ENCODE peak calls at places on chromosomes 6 and 20, in six cellular contexts. One of them, this sample, is unnamed.

GRCh38 chr6:141388666-141389065 is 744.1 kb upstream of the GJE1 start:
- DNase-seq in uterus: no peak
- DNase-seq in OCI-LY7: no peak
- DNase-seq in CD8-positive, alpha-beta memory T cell: no peak
- DNase-seq in mesendoderm: peak; percentile 14
- DNase-seq in endodermal cell: peak; percentile 50
- DNase-seq in this sample: no peak

GRCh38 chr6:36244641-36245280 is 25.1 kb upstream of the PNPLA1 start:
- DNase-seq in uterus: no peak
- DNase-seq in OCI-LY7: no peak
- DNase-seq in CD8-positive, alpha-beta memory T cell: no peak
- DNase-seq in mesendoderm: peak; percentile 98
- DNase-seq in endodermal cell: peak; percentile 87
- DNase-seq in this sample: no peak

GRCh38 chr20:9520096-9520495 is 5.7 kb downstream of the LAMP5 start:
- DNase-seq in uterus: no peak
- DNase-seq in OCI-LY7: no peak
- DNase-seq in CD8-positive, alpha-beta memory T cell: no peak
- DNase-seq in mesendoderm: no peak
- DNase-seq in endodermal cell: no peak
- DNase-seq in this sample: no peak

GRCh38 chr6:147468634-147469033 is 39.9 kb upstream of the SAMD5 start:
- DNase-seq in uterus: no peak
- DNase-seq in OCI-LY7: no peak
- DNase-seq in CD8-positive, alpha-beta memory T cell: no peak
- DNase-seq in mesendoderm: peak; percentile 60
- DNase-seq in endodermal cell: peak; percentile 64
- DNase-seq in this sample: no peak

GRCh38 chr6:77361018-77361417 is 102.3 kb downstream of the HTR1B start:
- DNase-seq in uterus: no peak
- DNase-seq in OCI-LY7: no peak
- DNase-seq in CD8-positive, alpha-beta memory T cell: no peak
- DNase-seq in mesendoderm: no peak
- DNase-seq in endodermal cell: no peak
- DNase-seq in this sample: no peak

GRCh38 chr6:158769696-158770446 is 49.3 kb downstream of the EZR start:
- DNase-seq in uterus: no peak
- DNase-seq in OCI-LY7: no peak
- DNase-seq in CD8-positive, alpha-beta memory T cell: no peak
- DNase-seq in mesendoderm: peak; percentile 55
- DNase-seq in endodermal cell: no peak
- DNase-seq in this sample: no peak

GRCh38 chr6:166572370-166573261 is 13.9 kb downstream of the RAMACL start:
- DNase-seq in uterus: no peak
- DNase-seq in OCI-LY7: no peak
- DNase-seq in CD8-positive, alpha-beta memory T cell: no peak
- DNase-seq in mesendoderm: peak; percentile 72
- DNase-seq in endodermal cell: peak; percentile 83
- DNase-seq in this sample: no peak

GRCh38 chr6:24630861-24631505 is 15.0 kb downstream of the KIAA0319 start:
- DNase-seq in uterus: no peak
- DNase-seq in OCI-LY7: no peak
- DNase-seq in CD8-positive, alpha-beta memory T cell: no peak
- DNase-seq in mesendoderm: peak; percentile 85
- DNase-seq in endodermal cell: peak; percentile 68
- DNase-seq in this sample: no peak

GRCh38 chr20:12058201-12058600 is 140.5 kb downstream of the BTBD3 start:
- DNase-seq in uterus: no peak
- DNase-seq in OCI-LY7: no peak
- DNase-seq in CD8-positive, alpha-beta memory T cell: no peak
- DNase-seq in mesendoderm: no peak
- DNase-seq in endodermal cell: no peak
- DNase-seq in this sample: no peak

GRCh38 chr6:132484680-132485018 is 28.3 kb downstream of the STX7 start:
- DNase-seq in uterus: no peak
- DNase-seq in OCI-LY7: peak; percentile 24
- DNase-seq in CD8-positive, alpha-beta memory T cell: no peak
- DNase-seq in mesendoderm: no peak
- DNase-seq in endodermal cell: no peak
- DNase-seq in this sample: no peak

GRCh38 chr6:113994934-113995342 is 24.0 kb upstream of the HDAC2 start:
- DNase-seq in uterus: no peak
- DNase-seq in OCI-LY7: peak; percentile 40
- DNase-seq in CD8-positive, alpha-beta memory T cell: no peak
- DNase-seq in mesendoderm: peak; percentile 96
- DNase-seq in endodermal cell: peak; percentile 78
- DNase-seq in this sample: no peak

GRCh38 chr20:3239026-3239866 is at the start of gene SLC4A11:
- DNase-seq in uterus: no peak
- DNase-seq in OCI-LY7: peak; percentile 68
- DNase-seq in CD8-positive, alpha-beta memory T cell: peak; percentile 23
- DNase-seq in mesendoderm: peak; percentile 69
- DNase-seq in endodermal cell: peak; percentile 90
- DNase-seq in this sample: no peak

GRCh38 chr6:139156571-139156970 is 21.7 kb downstream of the HECA start:
- DNase-seq in uterus: no peak
- DNase-seq in OCI-LY7: no peak
- DNase-seq in CD8-positive, alpha-beta memory T cell: no peak
- DNase-seq in mesendoderm: no peak
- DNase-seq in endodermal cell: no peak
- DNase-seq in this sample: no peak

GRCh38 chr6:107823047-107823557 is 1.0 kb downstream of the SCML4 start:
- DNase-seq in uterus: no peak
- DNase-seq in OCI-LY7: peak; percentile 15
- DNase-seq in CD8-positive, alpha-beta memory T cell: peak; percentile 28
- DNase-seq in mesendoderm: no peak
- DNase-seq in endodermal cell: no peak
- DNase-seq in this sample: no peak

GRCh38 chr6:5457983-5458683 is 196.8 kb downstream of the FARS2 start:
- DNase-seq in uterus: no peak
- DNase-seq in OCI-LY7: no peak
- DNase-seq in CD8-positive, alpha-beta memory T cell: no peak
- DNase-seq in mesendoderm: no peak
- DNase-seq in endodermal cell: no peak
- DNase-seq in this sample: no peak

GRCh38 chr6:53735896-53736295 is 58.9 kb upstream of the LRRC1 start:
- DNase-seq in uterus: no peak
- DNase-seq in OCI-LY7: no peak
- DNase-seq in CD8-positive, alpha-beta memory T cell: peak; percentile 13
- DNase-seq in mesendoderm: no peak
- DNase-seq in endodermal cell: no peak
- DNase-seq in this sample: no peak

GRCh38 chr20:2771631-2772080 is 28.8 kb downstream of the CPXM1 start:
- DNase-seq in uterus: no peak
- DNase-seq in OCI-LY7: no peak
- DNase-seq in CD8-positive, alpha-beta memory T cell: no peak
- DNase-seq in mesendoderm: peak; percentile 42
- DNase-seq in endodermal cell: peak; percentile 69
- DNase-seq in this sample: no peak

GRCh38 chr20:18416478-18416877 is 50.4 kb downstream of the DZANK1 start:
- DNase-seq in uterus: no peak
- DNase-seq in OCI-LY7: no peak
- DNase-seq in CD8-positive, alpha-beta memory T cell: no peak
- DNase-seq in mesendoderm: no peak
- DNase-seq in endodermal cell: no peak
- DNase-seq in this sample: no peak

GRCh38 chr6:150894935-150895686 is 29.6 kb downstream of the MTHFD1L start:
- DNase-seq in uterus: no peak
- DNase-seq in OCI-LY7: no peak
- DNase-seq in CD8-positive, alpha-beta memory T cell: no peak
- DNase-seq in mesendoderm: no peak
- DNase-seq in endodermal cell: no peak
- DNase-seq in this sample: no peak

GRCh38 chr6:150899231-150899630 is 33.7 kb downstream of the MTHFD1L start:
- DNase-seq in uterus: no peak
- DNase-seq in OCI-LY7: no peak
- DNase-seq in CD8-positive, alpha-beta memory T cell: no peak
- DNase-seq in mesendoderm: peak; percentile 36
- DNase-seq in endodermal cell: no peak
- DNase-seq in this sample: no peak

GRCh38 chr6:150895898-150896632 is 30.6 kb downstream of the MTHFD1L start:
- DNase-seq in uterus: no peak
- DNase-seq in OCI-LY7: no peak
- DNase-seq in CD8-positive, alpha-beta memory T cell: no peak
- DNase-seq in mesendoderm: no peak
- DNase-seq in endodermal cell: no peak
- DNase-seq in this sample: no peak

GRCh38 chr6:150898390-150899170 is 33.1 kb downstream of the MTHFD1L start:
- DNase-seq in uterus: no peak
- DNase-seq in OCI-LY7: no peak
- DNase-seq in CD8-positive, alpha-beta memory T cell: no peak
- DNase-seq in mesendoderm: peak; percentile 34
- DNase-seq in endodermal cell: no peak
- DNase-seq in this sample: no peak

DNA sequence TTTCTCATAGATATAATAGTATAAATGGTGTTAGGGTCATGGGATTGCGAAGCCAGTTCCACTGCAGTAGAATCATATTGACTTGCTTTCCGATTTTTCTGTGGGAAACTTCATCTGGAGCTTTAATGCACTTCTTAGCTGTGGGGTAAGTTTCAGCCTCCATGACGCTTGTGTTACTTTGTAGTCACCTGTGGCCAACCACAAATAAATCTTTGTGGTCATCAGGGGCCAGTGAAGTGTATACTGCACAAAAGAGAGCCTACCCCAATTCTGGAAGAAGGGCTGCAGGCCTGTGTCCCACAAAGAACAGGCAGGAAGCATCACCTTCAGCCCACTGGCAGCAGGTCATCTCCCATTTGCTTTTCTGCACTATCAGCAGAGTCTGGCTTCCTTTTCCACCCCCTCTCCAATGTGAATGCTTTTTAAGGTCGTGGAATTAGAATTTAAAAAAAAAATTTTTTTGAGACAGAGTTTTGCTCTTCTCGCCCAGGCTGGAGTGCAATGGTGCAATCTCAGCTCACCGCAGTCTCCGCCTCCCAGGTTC is 32.0 kb downstream of the MTHFD1L start:
- DNase-seq in uterus: no peak
- DNase-seq in OCI-LY7: no peak
- DNase-seq in CD8-positive, alpha-beta memory T cell: no peak
- DNase-seq in mesendoderm: no peak
- DNase-seq in endodermal cell: no peak
- DNase-seq in this sample: no peak
- H3K36me3 ChIP-seq in uterus: no peaks in the 10 kb centered on the region
- H3K36me3 ChIP-seq in OCI-LY7: peaks cover 85% of the 10 kb centered on the region
- H3K36me3 ChIP-seq in CD8-positive, alpha-beta memory T cell: no peaks in the 10 kb centered on the region
- H3K36me3 ChIP-seq in mesendoderm: peaks cover 8% of the 10 kb centered on the region
- H3K36me3 ChIP-seq in endodermal cell: peaks cover 60% of the 10 kb centered on the region
- H3K36me3 ChIP-seq in this sample: no peaks in the 10 kb centered on the region

DNA sequence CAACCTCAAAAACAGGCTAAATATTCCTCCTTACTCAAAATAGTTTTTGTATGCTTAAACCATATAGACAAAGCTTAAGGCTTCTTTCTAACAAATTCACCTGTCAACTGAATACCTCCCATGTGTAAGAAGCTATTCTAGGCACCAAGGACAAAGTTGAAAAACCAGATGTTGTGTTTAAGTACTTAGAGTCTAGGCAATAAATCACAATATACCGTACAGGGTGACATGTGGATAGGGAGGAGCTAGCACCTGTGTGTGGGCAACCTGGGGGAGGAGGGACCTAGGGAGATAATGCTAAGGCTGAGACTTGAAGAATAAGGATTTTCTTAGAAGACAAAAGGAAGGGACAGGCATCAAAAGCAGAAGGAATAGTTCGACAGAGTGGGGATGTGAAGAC is 123.5 kb downstream of the LMBRD1 start:
- DNase-seq in uterus: no peak
- DNase-seq in OCI-LY7: no peak
- DNase-seq in CD8-positive, alpha-beta memory T cell: no peak
- DNase-seq in mesendoderm: no peak
- DNase-seq in endodermal cell: no peak
- DNase-seq in this sample: no peak
- H3K36me3 ChIP-seq in uterus: no peaks in the 10 kb centered on the region
- H3K36me3 ChIP-seq in OCI-LY7: peaks cover 25% of the 10 kb centered on the region
- H3K36me3 ChIP-seq in CD8-positive, alpha-beta memory T cell: peaks cover 14% of the 10 kb centered on the region
- H3K36me3 ChIP-seq in mesendoderm: no peaks in the 10 kb centered on the region
- H3K36me3 ChIP-seq in endodermal cell: peaks cover 41% of the 10 kb centered on the region
- H3K36me3 ChIP-seq in this sample: peaks cover 24% of the 10 kb centered on the region

GRCh38 chr6:20487669-20488375 is 46.4 kb upstream of the CDKAL1 start:
- DNase-seq in uterus: no peak
- DNase-seq in OCI-LY7: no peak
- DNase-seq in CD8-positive, alpha-beta memory T cell: no peak
- DNase-seq in mesendoderm: no peak
- DNase-seq in endodermal cell: no peak
- DNase-seq in this sample: no peak
- H3K36me3 ChIP-seq in uterus: no peaks in the 10 kb centered on the region
- H3K36me3 ChIP-seq in OCI-LY7: peaks cover 100% of the 10 kb centered on the region
- H3K36me3 ChIP-seq in CD8-positive, alpha-beta memory T cell: peaks cover 15% of the 10 kb centered on the region
- H3K36me3 ChIP-seq in mesendoderm: peaks cover 9% of the 10 kb centered on the region
- H3K36me3 ChIP-seq in endodermal cell: peaks cover 98% of the 10 kb centered on the region
- H3K36me3 ChIP-seq in this sample: peaks cover 14% of the 10 kb centered on the region

DNA sequence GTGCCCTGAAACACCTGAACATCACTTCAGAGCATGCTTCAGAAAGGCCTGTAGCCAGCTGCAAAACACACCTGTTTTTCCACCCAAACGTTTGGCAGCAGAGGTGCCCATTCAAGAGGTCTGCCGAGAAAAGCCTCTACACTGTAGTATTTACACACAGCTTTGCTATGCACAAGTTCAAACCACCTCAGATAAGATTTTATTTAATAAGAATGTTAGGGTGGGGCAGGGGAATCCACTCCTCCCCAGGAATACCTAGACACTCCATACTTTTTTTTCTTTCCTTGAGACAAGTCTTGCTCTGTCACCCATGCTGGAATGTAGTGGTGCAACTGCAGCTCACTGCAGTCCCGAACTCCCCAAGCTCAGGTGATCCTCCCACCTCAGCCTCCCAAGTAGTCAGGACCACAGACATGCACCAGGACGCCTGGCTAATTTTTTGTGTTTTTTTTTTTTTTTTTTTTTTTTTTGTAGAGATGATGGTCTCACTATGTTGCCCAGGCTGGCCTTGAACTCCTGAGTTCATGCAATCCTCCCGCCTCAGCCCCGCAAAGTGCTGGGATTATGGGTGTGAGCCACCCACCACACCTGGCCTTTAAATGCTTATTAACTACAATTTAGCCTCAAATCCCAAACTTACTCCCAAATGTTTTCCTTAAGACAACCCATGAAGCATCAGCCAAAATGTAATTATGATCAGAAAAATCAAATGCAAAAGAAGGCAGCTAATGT is 9.7 kb downstream of the MRPL14 start:
- DNase-seq in uterus: no peak
- DNase-seq in OCI-LY7: no peak
- DNase-seq in CD8-positive, alpha-beta memory T cell: no peak
- DNase-seq in mesendoderm: no peak
- DNase-seq in endodermal cell: no peak
- DNase-seq in this sample: no peak
- H3K36me3 ChIP-seq in uterus: no peaks in the 10 kb centered on the region
- H3K36me3 ChIP-seq in OCI-LY7: peaks cover 64% of the 10 kb centered on the region
- H3K36me3 ChIP-seq in CD8-positive, alpha-beta memory T cell: peaks cover 16% of the 10 kb centered on the region
- H3K36me3 ChIP-seq in mesendoderm: peaks cover 12% of the 10 kb centered on the region
- H3K36me3 ChIP-seq in endodermal cell: peaks cover 43% of the 10 kb centered on the region
- H3K36me3 ChIP-seq in this sample: peaks cover 20% of the 10 kb centered on the region

GRCh38 chr20:1169224-1169623 is 15.6 kb downstream of the TMEM74B start:
- DNase-seq in uterus: no peak
- DNase-seq in OCI-LY7: no peak
- DNase-seq in CD8-positive, alpha-beta memory T cell: no peak
- DNase-seq in mesendoderm: no peak
- DNase-seq in endodermal cell: peak; percentile 17
- DNase-seq in this sample: no peak
- H3K36me3 ChIP-seq in uterus: no peaks in the 10 kb centered on the region
- H3K36me3 ChIP-seq in OCI-LY7: peaks cover 65% of the 10 kb centered on the region
- H3K36me3 ChIP-seq in CD8-positive, alpha-beta memory T cell: peaks cover 44% of the 10 kb centered on the region
- H3K36me3 ChIP-seq in mesendoderm: peaks cover 9% of the 10 kb centered on the region
- H3K36me3 ChIP-seq in endodermal cell: peaks cover 72% of the 10 kb centered on the region
- H3K36me3 ChIP-seq in this sample: peaks cover 46% of the 10 kb centered on the region

This sample was measured in thoracic aorta.